ENCODE peak calls at places on chromosome 12, in nine cellular contexts. F, I, V, M, D, N, S, R and Z are unnamed samples.

GRCh38 chr12:75909714-75910451 is 121.7 kb downstream of the PHLDA1 start:
- DNase-seq in F (no peak), I (no peak), V (no peak), M (no peak), D (no peak), N (peak; percentile 61), S (no peak), R (no peak), Z (peak; percentile 65)

GRCh38 chr12:67927231-67927630 is 62.0 kb upstream of the IFNG-AS1 start:
- DNase-seq in F (no peak), I (no peak), V (no peak), M (no peak), D (no peak), N (no peak), S (no peak), R (no peak), Z (no peak)

GRCh38 chr12:46384451-46385301 is 12.1 kb upstream of the SLC38A2 start:
- DNase-seq in F (no peak), I (no peak), V (no peak), M (no peak), D (peak; percentile 59), N (no peak), S (no peak), R (no peak), Z (no peak)

GRCh38 chr12:80170915-80171314 is 71.6 kb downstream of the OTOGL start:
- DNase-seq in F (no peak), I (no peak), V (peak; percentile 35), M (no peak), D (no peak), N (no peak), S (no peak), R (no peak), Z (no peak)

GRCh38 chr12:121295746-121296617 is 527 bp downstream of the CAMKK2 start:
- DNase-seq in F (peak; percentile 35), I (peak; percentile 55), V (no peak), M (no peak), D (peak; percentile 79), N (peak; percentile 74), S (no peak), R (peak; percentile 40), Z (no peak)

GRCh38 chr12:63206908-63207307 is 55.9 kb upstream of the AVPR1A start:
- DNase-seq in F (no peak), I (peak; percentile 34), V (peak; percentile 39), M (peak; percentile 74), D (no peak), N (peak; percentile 87), S (peak; percentile 78), R (no peak), Z (peak; percentile 58)

GRCh38 chr12:120982659-120983058 is 4.3 kb downstream of the HNF1A start:
- DNase-seq in F (no peak), I (no peak), V (no peak), M (no peak), D (no peak), N (no peak), S (no peak), R (no peak), Z (no peak)

GRCh38 chr12:7907009-7907408 is 29.0 kb downstream of the SLC2A3 start:
- DNase-seq in F (peak; percentile 59), I (peak; percentile 67), V (peak; percentile 47), M (peak; percentile 9), D (peak; percentile 96), N (peak; percentile 81), S (no peak), R (peak; percentile 68), Z (no peak)

GRCh38 chr12:92080390-92081285 is 65.0 kb downstream of the BTG1 start:
- DNase-seq in F (no peak), I (no peak), V (peak; percentile 94), M (no peak), D (no peak), N (peak; percentile 79), S (no peak), R (peak; percentile 29), Z (no peak)

GRCh38 chr12:116735084-116735483 is 2.8 kb downstream of the SPRING1 start:
- DNase-seq in F (no peak), I (no peak), V (no peak), M (no peak), D (peak; percentile 20), N (no peak), S (no peak), R (no peak), Z (no peak)

GRCh38 chr12:19972325-19973288 is 395.7 kb upstream of the PDE3A start:
- DNase-seq in F (no peak), I (no peak), V (no peak), M (no peak), D (no peak), N (no peak), S (no peak), R (no peak), Z (no peak)

GRCh38 chr12:31238764-31239387 is 87.1 kb downstream of the SINHCAF start:
- DNase-seq in F (peak; percentile 67), I (peak; percentile 86), V (peak; percentile 74), M (peak; percentile 55), D (peak; percentile 95), N (peak; percentile 94), S (no peak), R (peak; percentile 88), Z (peak; percentile 88)

GRCh38 chr12:47307680-47308399 is 228.1 kb upstream of the AMIGO2 start:
- DNase-seq in F (no peak), I (peak; percentile 67), V (peak; percentile 74), M (peak; percentile 48), D (peak; percentile 82), N (peak; percentile 95), S (peak; percentile 20), R (peak; percentile 71), Z (peak; percentile 77)

GRCh38 chr12:67909091-67909531 is 80.1 kb upstream of the IFNG-AS1 start:
- DNase-seq in F (no peak), I (no peak), V (no peak), M (no peak), D (no peak), N (no peak), S (no peak), R (no peak), Z (no peak)

GRCh38 chr12:124002021-124002640 is 29.1 kb downstream of the ZNF664 start:
- DNase-seq in F (no peak), I (no peak), V (no peak), M (no peak), D (no peak), N (no peak), S (no peak), R (no peak), Z (no peak)

GRCh38 chr12:104411826-104412626 is 44.7 kb upstream of the CHST11 start:
- DNase-seq in F (no peak), I (no peak), V (peak; percentile 52), M (no peak), D (peak; percentile 70), N (no peak), S (no peak), R (no peak), Z (no peak)

GRCh38 chr12:57332646-57333312 is 81.8 kb upstream of the STAC3 start:
- DNase-seq in F (no peak), I (no peak), V (peak; percentile 75), M (no peak), D (no peak), N (no peak), S (no peak), R (no peak), Z (no peak)

GRCh38 chr12:58564721-58565120 is 355.6 kb downstream of the LRIG3 start:
- DNase-seq in F (no peak), I (no peak), V (no peak), M (no peak), D (no peak), N (no peak), S (no peak), R (no peak), Z (no peak)

GRCh38 chr12:108806350-108806749 is 51.0 kb downstream of the SSH1 start:
- DNase-seq in F (no peak), I (no peak), V (no peak), M (no peak), D (no peak), N (no peak), S (no peak), R (no peak), Z (no peak)

GRCh38 chr12:98399532-98399931 is 115.9 kb upstream of the TMPO start:
- DNase-seq in F (no peak), I (no peak), V (peak; percentile 67), M (no peak), D (peak; percentile 92), N (peak; percentile 60), S (no peak), R (no peak), Z (no peak)

GRCh38 chr12:132408001-132408400 is 78.6 kb upstream of the GALNT9 start:
- DNase-seq in F (no peak), I (no peak), V (no peak), M (no peak), D (no peak), N (no peak), S (no peak), R (no peak), Z (no peak)

GRCh38 chr12:124087251-124088141 is 114.5 kb downstream of the ZNF664 start:
- DNase-seq in F (no peak), I (peak; percentile 27), V (no peak), M (no peak), D (no peak), N (no peak), S (no peak), R (no peak), Z (no peak)

GRCh38 chr12:70732287-70732686 is 95.1 kb upstream of the PTPRB start:
- DNase-seq in F (no peak), I (no peak), V (no peak), M (peak; percentile 14), D (no peak), N (no peak), S (no peak), R (no peak), Z (no peak)

GRCh38 chr12:63023926-63024325 is 89.0 kb upstream of the PPM1H start:
- DNase-seq in F (no peak), I (no peak), V (no peak), M (no peak), D (no peak), N (peak; percentile 14), S (no peak), R (no peak), Z (no peak)

GRCh38 chr12:116065561-116065960 is 211.9 kb downstream of the MED13L start:
- DNase-seq in F (no peak), I (no peak), V (no peak), M (no peak), D (no peak), N (no peak), S (no peak), R (no peak), Z (no peak)

GRCh38 chr12:27987311-27987710 is 14.8 kb upstream of the PTHLH start:
- DNase-seq in F (no peak), I (no peak), V (no peak), M (no peak), D (no peak), N (no peak), S (no peak), R (no peak), Z (no peak)

GRCh38 chr12:130671556-130671955 is 44.5 kb downstream of the RIMBP2 start:
- DNase-seq in F (no peak), I (no peak), V (no peak), M (no peak), D (no peak), N (no peak), S (no peak), R (no peak), Z (no peak)

GRCh38 chr12:116200812-116201211 is 76.7 kb downstream of the MED13L start:
- DNase-seq in F (no peak), I (no peak), V (no peak), M (no peak), D (no peak), N (no peak), S (no peak), R (no peak), Z (no peak)

GRCh38 chr12:57255916-57256315 is 4.9 kb upstream of the STAC3 start:
- DNase-seq in F (no peak), I (no peak), V (no peak), M (no peak), D (no peak), N (no peak), S (no peak), R (no peak), Z (no peak)

GRCh38 chr12:91984571-91984970 is 161.1 kb downstream of the BTG1 start:
- DNase-seq in F (no peak), I (no peak), V (no peak), M (no peak), D (no peak), N (no peak), S (no peak), R (no peak), Z (no peak)

GRCh38 chr12:76426160-76426559 is 77.9 kb upstream of the BBS10 start:
- DNase-seq in F (no peak), I (no peak), V (no peak), M (no peak), D (no peak), N (no peak), S (no peak), R (no peak), Z (no peak)